ENCODE peak calls at places on chromosomes 5 and 9, in ten cellular contexts. O, W, X, A, Z, V, G, L, F and S are unnamed samples.

GRCh38 chr5:151742870-151743294 is 15.5 kb downstream of the ATOX1 start:
- DNase-seq in O (no peak), W (peak; percentile 66), X (peak; percentile 77), A (peak; percentile 18), Z (no peak), V (peak; percentile 29), G (peak; percentile 44), L (no peak), F (peak; percentile 79), S (peak; percentile 16)

GRCh38 chr9:77877976-77878375 is 153.6 kb downstream of the GNAQ start:
- DNase-seq in O (no peak), W (no peak), X (no peak), A (no peak), Z (no peak), V (no peak), G (no peak), L (no peak), F (no peak), S (no peak)

GRCh38 chr5:107466233-107466769 is 204.4 kb downstream of the EFNA5 start:
- DNase-seq in O (no peak), W (no peak), X (no peak), A (no peak), Z (no peak), V (no peak), G (no peak), L (no peak), F (peak; percentile 90), S (no peak)

GRCh38 chr5:149892594-149892993 is 52.0 kb downstream of the PDE6A start:
- DNase-seq in O (no peak), W (no peak), X (no peak), A (no peak), Z (no peak), V (no peak), G (no peak), L (no peak), F (no peak), S (no peak)

GRCh38 chr9:128160603-128160987 is 530 bp downstream of the BBLN start:
- DNase-seq in O (no peak), W (no peak), X (no peak), A (peak; percentile 30), Z (peak; percentile 34), V (peak; percentile 83), G (no peak), L (peak; percentile 22), F (no peak), S (peak; percentile 5)

GRCh38 chr5:38023799-38024198 is 184.0 kb upstream of the GDNF start:
- DNase-seq in O (no peak), W (no peak), X (no peak), A (no peak), Z (no peak), V (no peak), G (no peak), L (no peak), F (no peak), S (no peak)

GRCh38 chr5:1010181-1010510 is 1.5 kb downstream of the NKD2 start:
- DNase-seq in O (no peak), W (no peak), X (no peak), A (no peak), Z (no peak), V (peak; percentile 49), G (no peak), L (no peak), F (no peak), S (no peak)

GRCh38 chr9:71249729-71250317 is 128.4 kb upstream of the TRPM3 start:
- DNase-seq in O (peak; percentile 19), W (peak; percentile 76), X (peak; percentile 81), A (peak; percentile 77), Z (no peak), V (peak; percentile 23), G (peak; percentile 53), L (no peak), F (peak; percentile 87), S (peak; percentile 51)

GRCh38 chr5:73299017-73299630 is 126.1 kb downstream of the TMEM174 start:
- DNase-seq in O (no peak), W (peak; percentile 64), X (no peak), A (no peak), Z (no peak), V (no peak), G (no peak), L (no peak), F (no peak), S (no peak)

GRCh38 chr9:128457207-128457606 is 1.4 kb downstream of the ODF2 start:
- DNase-seq in O (no peak), W (no peak), X (no peak), A (no peak), Z (no peak), V (no peak), G (no peak), L (no peak), F (no peak), S (no peak)

GRCh38 chr5:149448831-149449714 is 70.0 kb upstream of the IL17B start:
- DNase-seq in O (no peak), W (no peak), X (no peak), A (no peak), Z (no peak), V (peak; percentile 48), G (peak; percentile 21), L (no peak), F (peak; percentile 70), S (no peak)

GRCh38 chr5:142686210-142686734 is 382 bp upstream of the FGF1 start:
- DNase-seq in O (no peak), W (no peak), X (peak; percentile 72), A (no peak), Z (no peak), V (no peak), G (no peak), L (no peak), F (peak; percentile 60), S (no peak)

GRCh38 chr5:149426931-149427330 is 47.8 kb upstream of the IL17B start:
- DNase-seq in O (no peak), W (no peak), X (no peak), A (no peak), Z (no peak), V (no peak), G (no peak), L (no peak), F (peak; percentile 50), S (no peak)

GRCh38 chr9:106639873-106640568 is 222.9 kb upstream of the ZNF462 start:
- DNase-seq in O (no peak), W (no peak), X (no peak), A (no peak), Z (no peak), V (no peak), G (no peak), L (no peak), F (no peak), S (no peak)

GRCh38 chr9:16303506-16303905 is 567.0 kb downstream of the BNC2 start:
- DNase-seq in O (no peak), W (no peak), X (no peak), A (no peak), Z (no peak), V (no peak), G (no peak), L (no peak), F (no peak), S (no peak)

GRCh38 chr5:180467028-180467427 is 27.2 kb upstream of the CNOT6 start:
- DNase-seq in O (no peak), W (peak; percentile 19), X (no peak), A (no peak), Z (no peak), V (no peak), G (no peak), L (no peak), F (peak; percentile 15), S (no peak)

GRCh38 chr9:100030548-100030947 is 68.3 kb downstream of the ERP44 start:
- DNase-seq in O (no peak), W (no peak), X (no peak), A (no peak), Z (no peak), V (no peak), G (no peak), L (no peak), F (no peak), S (no peak)

GRCh38 chr5:69364414-69364813 is 4.9 kb downstream of the AK6 start:
- DNase-seq in O (no peak), W (peak; percentile 4), X (no peak), A (no peak), Z (no peak), V (peak; percentile 40), G (peak; percentile 10), L (no peak), F (peak; percentile 54), S (no peak)

GRCh38 chr9:98575379-98576346 is 133.1 kb downstream of the GABBR2 start:
- DNase-seq in O (no peak), W (peak; percentile 48), X (no peak), A (no peak), Z (no peak), V (peak; percentile 92), G (no peak), L (no peak), F (peak; percentile 72), S (no peak)

GRCh38 chr5:766666-767431 is 17.7 kb downstream of the ZDHHC11B start:
- DNase-seq in O (no peak), W (no peak), X (no peak), A (no peak), Z (no peak), V (no peak), G (no peak), L (no peak), F (no peak), S (no peak)

GRCh38 chr5:147963436-147963835 is 57.1 kb upstream of the C5orf46 start:
- DNase-seq in O (no peak), W (no peak), X (no peak), A (no peak), Z (no peak), V (no peak), G (no peak), L (no peak), F (no peak), S (no peak)

GRCh38 chr5:133421394-133421793 is 190.9 kb downstream of the FSTL4 start:
- DNase-seq in O (no peak), W (no peak), X (no peak), A (no peak), Z (no peak), V (peak; percentile 54), G (no peak), L (no peak), F (peak; percentile 60), S (no peak)

GRCh38 chr5:71778678-71779276 is 59.7 kb downstream of the CARTPT start:
- DNase-seq in O (no peak), W (peak; percentile 58), X (peak; percentile 79), A (peak; percentile 43), Z (no peak), V (no peak), G (peak; percentile 34), L (no peak), F (peak; percentile 32), S (peak; percentile 30)

GRCh38 chr5:146633273-146633672 is 117.3 kb upstream of the GPR151 start:
- DNase-seq in O (no peak), W (no peak), X (no peak), A (no peak), Z (no peak), V (no peak), G (peak; percentile 56), L (no peak), F (no peak), S (no peak)

GRCh38 chr5:177542816-177543472 is 11.4 kb downstream of the FAM193B start:
- DNase-seq in O (no peak), W (no peak), X (no peak), A (no peak), Z (no peak), V (no peak), G (no peak), L (no peak), F (no peak), S (no peak)